ENCODE peak calls at places on chromosomes 4 and X, in eight cellular contexts. One of them, this sample, is unnamed.

GRCh38 chr4:186551849-186552248 is 3.5 kb downstream of the MTNR1A start:
- DNase-seq in brain microvascular endothelial cell: no peak
- DNase-seq in fibroblast of villous mesenchyme: no peak
- DNase-seq in fibroblast of mammary gland: no peak
- DNase-seq in GM12864: no peak
- DNase-seq in cardiac fibroblast: no peak
- DNase-seq in body of pancreas: no peak
- DNase-seq in cardiac muscle cell: no peak
- DNase-seq in this sample: no peak

GRCh38 chrX:50903387-50904027 is 7.0 kb upstream of the BMP15 start:
- DNase-seq in brain microvascular endothelial cell: peak
- DNase-seq in fibroblast of villous mesenchyme: peak
- DNase-seq in fibroblast of mammary gland: peak
- DNase-seq in GM12864: no peak
- DNase-seq in cardiac fibroblast: peak
- DNase-seq in body of pancreas: peak
- DNase-seq in cardiac muscle cell: peak
- DNase-seq in this sample: peak

GRCh38 chrX:70554081-70554480 is 109.4 kb downstream of the DLG3 start:
- DNase-seq in brain microvascular endothelial cell: peak
- DNase-seq in fibroblast of villous mesenchyme: peak
- DNase-seq in fibroblast of mammary gland: peak
- DNase-seq in GM12864: no peak
- DNase-seq in cardiac fibroblast: peak
- DNase-seq in body of pancreas: no peak
- DNase-seq in cardiac muscle cell: peak
- DNase-seq in this sample: peak

GRCh38 chr4:151801547-151802516 is 41.0 kb upstream of the GATB start:
- DNase-seq in brain microvascular endothelial cell: peak
- DNase-seq in fibroblast of villous mesenchyme: peak
- DNase-seq in fibroblast of mammary gland: peak
- DNase-seq in GM12864: peak
- DNase-seq in cardiac fibroblast: peak
- DNase-seq in body of pancreas: peak
- DNase-seq in cardiac muscle cell: no peak
- DNase-seq in this sample: peak

GRCh38 chr4:112739442-112739841 is 102.5 kb downstream of the LARP7 start:
- DNase-seq in brain microvascular endothelial cell: no peak
- DNase-seq in fibroblast of villous mesenchyme: no peak
- DNase-seq in fibroblast of mammary gland: no peak
- DNase-seq in GM12864: no peak
- DNase-seq in cardiac fibroblast: no peak
- DNase-seq in body of pancreas: no peak
- DNase-seq in cardiac muscle cell: no peak
- DNase-seq in this sample: no peak

GRCh38 chrX:153685751-153686676 is 1.7 kb upstream of the SLC6A8 start:
- DNase-seq in brain microvascular endothelial cell: no peak
- DNase-seq in fibroblast of villous mesenchyme: no peak
- DNase-seq in fibroblast of mammary gland: no peak
- DNase-seq in GM12864: no peak
- DNase-seq in cardiac fibroblast: no peak
- DNase-seq in body of pancreas: peak
- DNase-seq in cardiac muscle cell: no peak
- DNase-seq in this sample: no peak

GRCh38 chr4:155722816-155723499 is 35.9 kb upstream of the GUCY1B1 start:
- DNase-seq in brain microvascular endothelial cell: peak
- DNase-seq in fibroblast of villous mesenchyme: peak
- DNase-seq in fibroblast of mammary gland: peak
- DNase-seq in GM12864: no peak
- DNase-seq in cardiac fibroblast: no peak
- DNase-seq in body of pancreas: no peak
- DNase-seq in cardiac muscle cell: no peak
- DNase-seq in this sample: no peak

GRCh38 chr4:71151054-71151453 is 157.6 kb downstream of the DCK start:
- DNase-seq in brain microvascular endothelial cell: no peak
- DNase-seq in fibroblast of villous mesenchyme: no peak
- DNase-seq in fibroblast of mammary gland: peak
- DNase-seq in GM12864: no peak
- DNase-seq in cardiac fibroblast: no peak
- DNase-seq in body of pancreas: no peak
- DNase-seq in cardiac muscle cell: no peak
- DNase-seq in this sample: no peak

GRCh38 chr4:83858121-83858520 is 322.2 kb downstream of the GPAT3 start:
- DNase-seq in brain microvascular endothelial cell: no peak
- DNase-seq in fibroblast of villous mesenchyme: no peak
- DNase-seq in fibroblast of mammary gland: no peak
- DNase-seq in GM12864: no peak
- DNase-seq in cardiac fibroblast: no peak
- DNase-seq in body of pancreas: no peak
- DNase-seq in cardiac muscle cell: no peak
- DNase-seq in this sample: no peak

GRCh38 chr4:81426770-81427604 is 44.7 kb downstream of the RASGEF1B start:
- DNase-seq in brain microvascular endothelial cell: no peak
- DNase-seq in fibroblast of villous mesenchyme: no peak
- DNase-seq in fibroblast of mammary gland: no peak
- DNase-seq in GM12864: no peak
- DNase-seq in cardiac fibroblast: peak
- DNase-seq in body of pancreas: no peak
- DNase-seq in cardiac muscle cell: no peak
- DNase-seq in this sample: no peak

GRCh38 chr4:165355900-165356300 is 22.9 kb upstream of the CPE start:
- DNase-seq in brain microvascular endothelial cell: peak
- DNase-seq in fibroblast of villous mesenchyme: peak
- DNase-seq in fibroblast of mammary gland: peak
- DNase-seq in GM12864: no peak
- DNase-seq in cardiac fibroblast: peak
- DNase-seq in body of pancreas: no peak
- DNase-seq in cardiac muscle cell: peak
- DNase-seq in this sample: peak

GRCh38 chr4:104064650-104065577 is 345.1 kb upstream of the TACR3 start:
- DNase-seq in brain microvascular endothelial cell: peak
- DNase-seq in fibroblast of villous mesenchyme: peak
- DNase-seq in fibroblast of mammary gland: peak
- DNase-seq in GM12864: peak
- DNase-seq in cardiac fibroblast: peak
- DNase-seq in body of pancreas: peak
- DNase-seq in cardiac muscle cell: peak
- DNase-seq in this sample: peak

GRCh38 chrX:72659726-72660125 is 54.4 kb downstream of the PHKA1 start:
- DNase-seq in brain microvascular endothelial cell: no peak
- DNase-seq in fibroblast of villous mesenchyme: no peak
- DNase-seq in fibroblast of mammary gland: no peak
- DNase-seq in GM12864: no peak
- DNase-seq in cardiac fibroblast: no peak
- DNase-seq in body of pancreas: no peak
- DNase-seq in cardiac muscle cell: no peak
- DNase-seq in this sample: no peak

GRCh38 chr4:3801931-3802550 is 35.9 kb downstream of the ADRA2C start:
- DNase-seq in brain microvascular endothelial cell: no peak
- DNase-seq in fibroblast of villous mesenchyme: no peak
- DNase-seq in fibroblast of mammary gland: no peak
- DNase-seq in GM12864: no peak
- DNase-seq in cardiac fibroblast: no peak
- DNase-seq in body of pancreas: no peak
- DNase-seq in cardiac muscle cell: no peak
- DNase-seq in this sample: no peak

GRCh38 chr4:76292730-76293129 is 13.8 kb upstream of the STBD1 start:
- DNase-seq in brain microvascular endothelial cell: no peak
- DNase-seq in fibroblast of villous mesenchyme: no peak
- DNase-seq in fibroblast of mammary gland: no peak
- DNase-seq in GM12864: no peak
- DNase-seq in cardiac fibroblast: no peak
- DNase-seq in body of pancreas: peak
- DNase-seq in cardiac muscle cell: no peak
- DNase-seq in this sample: no peak

GRCh38 chrX:10900585-10901289 is 210.4 kb upstream of the HCCS start:
- DNase-seq in brain microvascular endothelial cell: peak
- DNase-seq in fibroblast of villous mesenchyme: no peak
- DNase-seq in fibroblast of mammary gland: peak
- DNase-seq in GM12864: no peak
- DNase-seq in cardiac fibroblast: peak
- DNase-seq in body of pancreas: no peak
- DNase-seq in cardiac muscle cell: no peak
- DNase-seq in this sample: no peak

GRCh38 chr4:89064848-89065247 is 7.9 kb upstream of the FAM13A start:
- DNase-seq in brain microvascular endothelial cell: no peak
- DNase-seq in fibroblast of villous mesenchyme: no peak
- DNase-seq in fibroblast of mammary gland: peak
- DNase-seq in GM12864: no peak
- DNase-seq in cardiac fibroblast: no peak
- DNase-seq in body of pancreas: no peak
- DNase-seq in cardiac muscle cell: no peak
- DNase-seq in this sample: no peak

DNA sequence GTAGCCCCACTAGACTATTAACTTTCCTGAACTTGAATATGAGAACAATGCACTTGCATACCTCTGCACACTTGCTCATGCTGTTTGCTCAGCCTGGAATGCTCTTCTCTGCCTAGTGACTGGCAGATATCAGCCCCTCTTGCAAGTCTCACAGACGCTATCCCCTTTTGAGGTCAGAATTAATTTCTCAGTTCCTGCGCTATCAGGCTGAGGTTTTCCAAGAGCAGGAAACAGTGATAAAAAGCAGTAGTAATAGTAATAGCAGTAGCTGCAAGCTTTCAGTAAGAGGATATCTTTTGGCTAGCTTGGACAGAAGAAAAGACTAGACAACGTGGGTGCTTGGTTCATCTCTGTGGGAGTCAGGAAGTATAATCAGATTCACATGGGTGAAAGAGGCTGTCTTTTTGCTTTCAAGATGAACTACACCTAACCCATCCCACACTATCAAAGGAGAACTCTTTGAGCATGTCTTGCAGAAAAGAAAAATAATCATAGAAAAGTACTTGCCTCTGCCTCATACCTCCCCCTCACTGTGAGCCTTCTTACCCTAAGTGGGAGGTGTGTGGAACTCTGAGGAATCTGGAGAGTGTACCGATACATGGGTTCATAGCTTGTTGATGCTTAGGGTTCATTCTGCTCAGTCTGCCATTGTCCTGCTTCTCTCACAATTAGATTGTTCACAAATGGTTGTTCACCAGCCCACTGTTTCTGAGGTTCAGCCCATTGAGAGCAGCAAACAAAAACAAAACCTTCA is 11.3 kb upstream of the DRP2 start:
- DNase-seq in brain microvascular endothelial cell: peak
- DNase-seq in fibroblast of villous mesenchyme: no peak
- DNase-seq in fibroblast of mammary gland: peak
- DNase-seq in GM12864: peak
- DNase-seq in cardiac fibroblast: peak
- DNase-seq in body of pancreas: no peak
- DNase-seq in cardiac muscle cell: no peak
- DNase-seq in this sample: peak
- H3K4me3 ChIP-seq in brain microvascular endothelial cell: no peak
- H3K4me3 ChIP-seq in fibroblast of villous mesenchyme: no peak
- H3K4me3 ChIP-seq in fibroblast of mammary gland: no peak
- H3K4me3 ChIP-seq in GM12864: no peak
- H3K4me3 ChIP-seq in cardiac fibroblast: no peak
- H3K4me3 ChIP-seq in body of pancreas: no peak
- H3K4me3 ChIP-seq in cardiac muscle cell: no peak
- H3K4me3 ChIP-seq in this sample: no peak

DNA sequence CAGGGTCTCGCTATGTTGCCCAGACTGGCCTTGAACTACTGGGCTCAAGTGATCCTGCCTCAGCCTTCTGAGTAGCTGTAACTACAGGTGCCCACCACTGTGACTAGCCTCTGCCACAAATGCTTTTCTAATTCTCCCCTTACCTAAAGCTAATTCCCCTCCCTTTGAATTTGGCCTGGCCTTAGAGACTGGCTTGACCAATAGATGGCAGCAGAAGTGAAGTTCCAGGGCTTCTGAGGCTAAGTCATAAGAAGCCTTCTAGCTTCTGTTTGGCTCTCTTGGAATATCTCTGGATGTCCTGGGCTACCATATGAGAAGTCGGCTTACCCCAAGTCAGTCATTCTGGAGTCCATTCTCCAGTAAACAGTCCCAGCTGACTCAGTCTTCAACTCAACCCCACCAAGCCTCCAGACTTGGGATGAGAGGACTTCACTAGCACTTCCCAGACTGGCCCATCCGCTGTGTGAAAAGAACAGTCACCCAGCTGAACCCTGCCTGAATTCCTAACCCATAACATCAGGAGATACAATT is 61.0 kb downstream of the HPRT1 start:
- DNase-seq in brain microvascular endothelial cell: peak
- DNase-seq in fibroblast of villous mesenchyme: peak
- DNase-seq in fibroblast of mammary gland: peak
- DNase-seq in GM12864: peak
- DNase-seq in cardiac fibroblast: peak
- DNase-seq in body of pancreas: no peak
- DNase-seq in cardiac muscle cell: peak
- DNase-seq in this sample: peak
- TF ChIP-seq CTCF in brain microvascular endothelial cell: peak
- TF ChIP-seq CTCF in fibroblast of villous mesenchyme: peak
- TF ChIP-seq CTCF in fibroblast of mammary gland: peak
- TF ChIP-seq CTCF in GM12864: peak
- TF ChIP-seq CTCF in cardiac fibroblast: peak
- TF ChIP-seq CTCF in body of pancreas: peak
- TF ChIP-seq CTCF in cardiac muscle cell: peak
- TF ChIP-seq CTCF in this sample: peak

DNA sequence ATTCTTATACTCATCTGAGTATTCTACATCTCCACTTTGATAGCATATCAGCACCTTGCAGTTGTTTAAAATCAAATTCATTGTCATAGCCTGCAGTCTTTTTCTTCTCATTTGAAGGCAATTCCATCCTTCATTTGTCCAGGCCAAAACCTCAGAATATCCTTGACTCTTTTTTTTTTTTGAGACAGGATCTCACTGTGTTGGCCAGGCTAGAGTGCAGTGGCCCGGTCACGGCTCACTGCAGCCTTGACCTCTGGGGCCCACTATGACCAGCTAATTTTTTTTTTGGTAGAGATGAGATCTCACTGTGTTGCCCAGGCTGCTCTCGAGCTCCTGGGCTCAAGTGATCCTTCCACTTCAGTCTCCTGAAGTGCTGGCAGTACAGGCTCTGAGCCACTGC is 2.6 kb downstream of the MRPL1 start:
- DNase-seq in brain microvascular endothelial cell: no peak
- DNase-seq in fibroblast of villous mesenchyme: no peak
- DNase-seq in fibroblast of mammary gland: no peak
- DNase-seq in GM12864: no peak
- DNase-seq in cardiac fibroblast: no peak
- DNase-seq in body of pancreas: no peak
- DNase-seq in cardiac muscle cell: no peak
- DNase-seq in this sample: no peak
- H3K4me3 ChIP-seq in brain microvascular endothelial cell: no peak
- H3K4me3 ChIP-seq in fibroblast of villous mesenchyme: no peak
- H3K4me3 ChIP-seq in fibroblast of mammary gland: no peak
- H3K4me3 ChIP-seq in GM12864: no peak
- H3K4me3 ChIP-seq in cardiac fibroblast: no peak
- H3K4me3 ChIP-seq in body of pancreas: no peak
- H3K4me3 ChIP-seq in cardiac muscle cell: no peak
- H3K4me3 ChIP-seq in this sample: no peak

DNA sequence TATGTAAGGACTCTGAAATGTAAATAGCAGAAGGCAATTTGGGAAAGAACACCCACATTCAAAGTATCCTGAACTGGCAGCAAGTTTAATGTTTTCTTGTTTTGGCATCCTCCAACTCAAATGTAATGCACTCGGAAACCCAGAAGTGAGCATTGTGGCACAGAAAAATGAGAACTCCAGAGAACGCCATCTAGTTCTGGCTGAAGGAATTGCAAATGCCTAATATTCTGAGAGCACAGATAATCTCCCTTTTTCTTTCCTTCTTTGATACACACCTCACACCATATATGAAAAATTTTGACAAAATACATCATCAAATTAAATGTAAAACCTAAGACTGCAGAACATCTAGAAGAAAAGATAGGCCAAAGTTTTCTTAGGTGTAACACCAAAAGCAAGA is 52.1 kb downstream of the PWWP3B start:
- DNase-seq in brain microvascular endothelial cell: no peak
- DNase-seq in fibroblast of villous mesenchyme: no peak
- DNase-seq in fibroblast of mammary gland: no peak
- DNase-seq in GM12864: no peak
- DNase-seq in cardiac fibroblast: peak
- DNase-seq in body of pancreas: no peak
- DNase-seq in cardiac muscle cell: peak
- DNase-seq in this sample: no peak
- TF ChIP-seq CTCF in brain microvascular endothelial cell: peak
- TF ChIP-seq CTCF in fibroblast of villous mesenchyme: peak
- TF ChIP-seq CTCF in fibroblast of mammary gland: peak
- TF ChIP-seq CTCF in GM12864: no peak
- TF ChIP-seq CTCF in cardiac fibroblast: peak
- TF ChIP-seq CTCF in body of pancreas: peak
- TF ChIP-seq CTCF in cardiac muscle cell: peak
- TF ChIP-seq CTCF in this sample: peak

This sample was measured in GM12865.